ENCODE peak calls at places on chromosomes 4 and X, in six cellular contexts. One of them, this sample, is unnamed.

GRCh38 chr4:54066718-54067129 is 2.3 kb upstream of the CHIC2 start:
- DNase-seq in gastrocnemius medialis: no peak
- DNase-seq in breast epithelium: no peak
- DNase-seq in uterus: no peak
- DNase-seq in upper lobe of left lung: no peak
- DNase-seq in testis: peak; percentile 79
- DNase-seq in this sample: no peak

GRCh38 chr4:14254252-14254651 is 626.7 kb upstream of the BOD1L1 start:
- DNase-seq in upper lobe of left lung: peak; percentile 31
- DNase-seq in gastrocnemius medialis: no peak
- DNase-seq in breast epithelium: no peak
- DNase-seq in testis: peak; percentile 58
- DNase-seq in uterus: no peak
- DNase-seq in this sample: peak; percentile 22

GRCh38 chr4:176902710-176903323 is 110.1 kb upstream of the VEGFC start:
- DNase-seq in gastrocnemius medialis: no peak
- DNase-seq in testis: no peak
- DNase-seq in uterus: no peak
- DNase-seq in breast epithelium: no peak
- DNase-seq in upper lobe of left lung: no peak
- DNase-seq in this sample: no peak

GRCh38 chr4:145805490-145805889 is 125.5 kb downstream of the C4orf51 start:
- DNase-seq in uterus: no peak
- DNase-seq in testis: no peak
- DNase-seq in upper lobe of left lung: no peak
- DNase-seq in gastrocnemius medialis: no peak
- DNase-seq in breast epithelium: no peak
- DNase-seq in this sample: no peak

GRCh38 chr4:39873823-39874222 is 103.9 kb downstream of the PDS5A start:
- DNase-seq in gastrocnemius medialis: no peak
- DNase-seq in testis: no peak
- DNase-seq in uterus: no peak
- DNase-seq in upper lobe of left lung: no peak
- DNase-seq in breast epithelium: no peak
- DNase-seq in this sample: no peak

GRCh38 chr4:185305979-185306442 is 89.7 kb downstream of the LRP2BP start:
- DNase-seq in testis: no peak
- DNase-seq in breast epithelium: no peak
- DNase-seq in upper lobe of left lung: no peak
- DNase-seq in gastrocnemius medialis: no peak
- DNase-seq in uterus: no peak
- DNase-seq in this sample: no peak

GRCh38 chrX:72062890-72063289 is 68.8 kb downstream of the RTL5 start:
- DNase-seq in gastrocnemius medialis: no peak
- DNase-seq in testis: peak; percentile 83
- DNase-seq in upper lobe of left lung: no peak
- DNase-seq in uterus: peak; percentile 54
- DNase-seq in breast epithelium: no peak
- DNase-seq in this sample: no peak

GRCh38 chr4:15344041-15344440 is 83.8 kb upstream of the C1QTNF7 start:
- DNase-seq in testis: no peak
- DNase-seq in breast epithelium: no peak
- DNase-seq in gastrocnemius medialis: no peak
- DNase-seq in upper lobe of left lung: no peak
- DNase-seq in uterus: no peak
- DNase-seq in this sample: no peak

GRCh38 chr4:87117051-87117729 is 103.2 kb downstream of the KLHL8 start:
- DNase-seq in upper lobe of left lung: no peak
- DNase-seq in uterus: no peak
- DNase-seq in breast epithelium: no peak
- DNase-seq in gastrocnemius medialis: no peak
- DNase-seq in testis: no peak
- DNase-seq in this sample: peak; percentile 18

GRCh38 chr4:76449824-76450223 is 14.8 kb downstream of the SHROOM3 start:
- DNase-seq in upper lobe of left lung: no peak
- DNase-seq in gastrocnemius medialis: no peak
- DNase-seq in uterus: no peak
- DNase-seq in testis: no peak
- DNase-seq in breast epithelium: no peak
- DNase-seq in this sample: no peak

GRCh38 chr4:7747556-7747955 is 192.1 kb downstream of the AFAP1 start:
- DNase-seq in gastrocnemius medialis: no peak
- DNase-seq in breast epithelium: no peak
- DNase-seq in upper lobe of left lung: no peak
- DNase-seq in testis: no peak
- DNase-seq in uterus: no peak
- DNase-seq in this sample: no peak

GRCh38 chr4:107196312-107196711 is 160.2 kb upstream of the DKK2 start:
- DNase-seq in gastrocnemius medialis: no peak
- DNase-seq in uterus: no peak
- DNase-seq in breast epithelium: no peak
- DNase-seq in upper lobe of left lung: no peak
- DNase-seq in testis: no peak
- DNase-seq in this sample: no peak

GRCh38 chr4:37008199-37008598 is 236.3 kb upstream of the NWD2 start:
- DNase-seq in upper lobe of left lung: no peak
- DNase-seq in gastrocnemius medialis: no peak
- DNase-seq in breast epithelium: no peak
- DNase-seq in uterus: no peak
- DNase-seq in testis: no peak
- DNase-seq in this sample: peak; percentile 54

GRCh38 chr4:135724426-135724825 is 1522.8 kb upstream of the PABPC4L start:
- DNase-seq in gastrocnemius medialis: no peak
- DNase-seq in upper lobe of left lung: no peak
- DNase-seq in uterus: no peak
- DNase-seq in testis: no peak
- DNase-seq in breast epithelium: no peak
- DNase-seq in this sample: no peak

GRCh38 chrX:74118503-74118902 is 185.5 kb upstream of the ZCCHC13 start:
- DNase-seq in upper lobe of left lung: no peak
- DNase-seq in testis: no peak
- DNase-seq in breast epithelium: no peak
- DNase-seq in gastrocnemius medialis: no peak
- DNase-seq in uterus: no peak
- DNase-seq in this sample: no peak

GRCh38 chr4:137370699-137371098 is 161.6 kb downstream of the PCDH18 start:
- DNase-seq in gastrocnemius medialis: no peak
- DNase-seq in breast epithelium: no peak
- DNase-seq in upper lobe of left lung: no peak
- DNase-seq in uterus: no peak
- DNase-seq in testis: no peak
- DNase-seq in this sample: no peak

GRCh38 chrX:34379891-34380290 is 247.8 kb upstream of the FAM47A start:
- DNase-seq in uterus: no peak
- DNase-seq in testis: no peak
- DNase-seq in gastrocnemius medialis: no peak
- DNase-seq in breast epithelium: no peak
- DNase-seq in upper lobe of left lung: no peak
- DNase-seq in this sample: no peak

GRCh38 chrX:148049441-148049840 is 68.3 kb downstream of the FMR1NB start:
- DNase-seq in gastrocnemius medialis: no peak
- DNase-seq in uterus: no peak
- DNase-seq in testis: no peak
- DNase-seq in upper lobe of left lung: no peak
- DNase-seq in breast epithelium: no peak
- DNase-seq in this sample: no peak

GRCh38 chr4:122854444-122854843 is 27.8 kb downstream of the FGF2 start:
- DNase-seq in gastrocnemius medialis: no peak
- DNase-seq in uterus: peak; percentile 35
- DNase-seq in testis: no peak
- DNase-seq in upper lobe of left lung: no peak
- DNase-seq in breast epithelium: no peak
- DNase-seq in this sample: no peak

GRCh38 chr4:15333692-15334633 is 93.9 kb upstream of the C1QTNF7 start:
- DNase-seq in gastrocnemius medialis: no peak
- DNase-seq in breast epithelium: no peak
- DNase-seq in uterus: no peak
- DNase-seq in testis: no peak
- DNase-seq in upper lobe of left lung: no peak
- DNase-seq in this sample: no peak

GRCh38 chr4:177118596-177118995 is 191.1 kb upstream of the NEIL3 start:
- DNase-seq in testis: peak; percentile 52
- DNase-seq in gastrocnemius medialis: peak; percentile 27
- DNase-seq in uterus: peak; percentile 36
- DNase-seq in upper lobe of left lung: no peak
- DNase-seq in breast epithelium: no peak
- DNase-seq in this sample: no peak

GRCh38 chrX:77070108-77070918 is 376.9 kb upstream of the FGF16 start:
- DNase-seq in uterus: no peak
- DNase-seq in upper lobe of left lung: no peak
- DNase-seq in testis: no peak
- DNase-seq in breast epithelium: no peak
- DNase-seq in gastrocnemius medialis: no peak
- DNase-seq in this sample: no peak

GRCh38 chrX:18278448-18278847 is 57.8 kb upstream of the BEND2 start:
- DNase-seq in uterus: no peak
- DNase-seq in testis: no peak
- DNase-seq in breast epithelium: no peak
- DNase-seq in upper lobe of left lung: no peak
- DNase-seq in gastrocnemius medialis: no peak
- DNase-seq in this sample: no peak

GRCh38 chrX:46325312-46325877 is 219.8 kb downstream of the ZNF674 start:
- DNase-seq in upper lobe of left lung: peak; percentile 21
- DNase-seq in uterus: no peak
- DNase-seq in gastrocnemius medialis: no peak
- DNase-seq in testis: no peak
- DNase-seq in breast epithelium: no peak
- DNase-seq in this sample: no peak

GRCh38 chrX:110082156-110082555 is 79.2 kb downstream of the TMEM164 start:
- DNase-seq in uterus: no peak
- DNase-seq in gastrocnemius medialis: no peak
- DNase-seq in testis: peak; percentile 13
- DNase-seq in breast epithelium: no peak
- DNase-seq in upper lobe of left lung: no peak
- DNase-seq in this sample: peak; percentile 43

GRCh38 chr4:142044271-142044670 is 407.9 kb downstream of the IL15 start:
- DNase-seq in gastrocnemius medialis: no peak
- DNase-seq in uterus: no peak
- DNase-seq in breast epithelium: no peak
- DNase-seq in upper lobe of left lung: no peak
- DNase-seq in testis: no peak
- DNase-seq in this sample: no peak

GRCh38 chr4:142112451-142112850 is 476.1 kb downstream of the IL15 start:
- DNase-seq in breast epithelium: no peak
- DNase-seq in gastrocnemius medialis: no peak
- DNase-seq in upper lobe of left lung: no peak
- DNase-seq in uterus: no peak
- DNase-seq in testis: no peak
- DNase-seq in this sample: no peak

GRCh38 chrX:21934414-21934813 is 6.1 kb upstream of the SMS start:
- DNase-seq in upper lobe of left lung: no peak
- DNase-seq in breast epithelium: no peak
- DNase-seq in uterus: no peak
- DNase-seq in gastrocnemius medialis: no peak
- DNase-seq in testis: no peak
- DNase-seq in this sample: no peak

GRCh38 chr4:11881364-11881763 is 452.7 kb upstream of the HS3ST1 start:
- DNase-seq in gastrocnemius medialis: no peak
- DNase-seq in uterus: no peak
- DNase-seq in testis: no peak
- DNase-seq in breast epithelium: no peak
- DNase-seq in upper lobe of left lung: no peak
- DNase-seq in this sample: no peak

GRCh38 chr4:108398326-108398725 is 222.1 kb upstream of the RPL34 start:
- DNase-seq in breast epithelium: no peak
- DNase-seq in testis: no peak
- DNase-seq in uterus: no peak
- DNase-seq in upper lobe of left lung: no peak
- DNase-seq in gastrocnemius medialis: no peak
- DNase-seq in this sample: no peak

GRCh38 chr4:153651041-153651960 is 32.8 kb upstream of the TLR2 start:
- DNase-seq in upper lobe of left lung: peak; percentile 89
- DNase-seq in testis: peak; percentile 35
- DNase-seq in uterus: no peak
- DNase-seq in gastrocnemius medialis: peak; percentile 27
- DNase-seq in breast epithelium: no peak
- DNase-seq in this sample: no peak

GRCh38 chrX:136616987-136617685 is 30.8 kb upstream of the CD40LG start:
- DNase-seq in testis: no peak
- DNase-seq in upper lobe of left lung: no peak
- DNase-seq in uterus: no peak
- DNase-seq in breast epithelium: no peak
- DNase-seq in gastrocnemius medialis: no peak
- DNase-seq in this sample: no peak
- TF ChIP-seq POLR2A in testis: no peak
- TF ChIP-seq POLR2A in upper lobe of left lung: no peak
- TF ChIP-seq POLR2A in uterus: no peak
- TF ChIP-seq POLR2A in breast epithelium: no peak
- TF ChIP-seq POLR2A in gastrocnemius medialis: no peak
- TF ChIP-seq POLR2A in this sample: no peak

GRCh38 chr4:186827542-186827887 is 103.9 kb upstream of the FAT1 start:
- DNase-seq in gastrocnemius medialis: no peak
- DNase-seq in upper lobe of left lung: no peak
- DNase-seq in testis: no peak
- DNase-seq in breast epithelium: no peak
- DNase-seq in uterus: no peak
- DNase-seq in this sample: no peak

GRCh38 chr4:186829097-186829496 is 105.4 kb upstream of the FAT1 start:
- DNase-seq in upper lobe of left lung: no peak
- DNase-seq in testis: no peak
- DNase-seq in uterus: no peak
- DNase-seq in breast epithelium: no peak
- DNase-seq in gastrocnemius medialis: no peak
- DNase-seq in this sample: no peak

GRCh38 chr4:186826866-186827541 is 103.3 kb upstream of the FAT1 start:
- DNase-seq in uterus: no peak
- DNase-seq in testis: no peak
- DNase-seq in gastrocnemius medialis: no peak
- DNase-seq in upper lobe of left lung: no peak
- DNase-seq in breast epithelium: no peak
- DNase-seq in this sample: no peak

GRCh38 chr4:186823989-186824388 is 100.3 kb upstream of the FAT1 start:
- DNase-seq in breast epithelium: no peak
- DNase-seq in upper lobe of left lung: no peak
- DNase-seq in gastrocnemius medialis: no peak
- DNase-seq in testis: no peak
- DNase-seq in uterus: no peak
- DNase-seq in this sample: no peak

GRCh38 chr4:186825069-186825468 is 101.4 kb upstream of the FAT1 start:
- DNase-seq in breast epithelium: no peak
- DNase-seq in uterus: no peak
- DNase-seq in testis: no peak
- DNase-seq in upper lobe of left lung: no peak
- DNase-seq in gastrocnemius medialis: no peak
- DNase-seq in this sample: no peak
- H3K4me3 ChIP-seq in breast epithelium: no peak overlapping the region
- H3K4me3 ChIP-seq in uterus: no peak overlapping the region
- H3K4me3 ChIP-seq in testis: no peak overlapping the region
- H3K4me3 ChIP-seq in upper lobe of left lung: no peak overlapping the region
- H3K4me3 ChIP-seq in gastrocnemius medialis: no peak overlapping the region
- H3K4me3 ChIP-seq in this sample: no peak overlapping the region

GRCh38 chrX:70476934-70477733 is 32.5 kb downstream of the DLG3 start:
- DNase-seq in uterus: peak; percentile 51
- DNase-seq in breast epithelium: no peak
- DNase-seq in gastrocnemius medialis: no peak
- DNase-seq in testis: no peak
- DNase-seq in upper lobe of left lung: peak; percentile 42
- DNase-seq in this sample: peak; percentile 28
- TF ChIP-seq POLR2A in uterus: no peak
- TF ChIP-seq POLR2A in breast epithelium: no peak
- TF ChIP-seq POLR2A in gastrocnemius medialis: no peak
- TF ChIP-seq POLR2A in testis: no peak
- TF ChIP-seq POLR2A in upper lobe of left lung: no peak
- TF ChIP-seq POLR2A in this sample: no peak

GRCh38 chr4:23720556-23720955 is 169.3 kb downstream of the PPARGC1A start:
- DNase-seq in gastrocnemius medialis: no peak
- DNase-seq in upper lobe of left lung: no peak
- DNase-seq in breast epithelium: no peak
- DNase-seq in uterus: no peak
- DNase-seq in testis: no peak
- DNase-seq in this sample: no peak
- H3K4me3 ChIP-seq in gastrocnemius medialis: no peak overlapping the region
- H3K4me3 ChIP-seq in upper lobe of left lung: no peak overlapping the region
- H3K4me3 ChIP-seq in breast epithelium: no peak overlapping the region
- H3K4me3 ChIP-seq in uterus: no peak overlapping the region
- H3K4me3 ChIP-seq in testis: no peak overlapping the region
- H3K4me3 ChIP-seq in this sample: no peak overlapping the region